ENCODE peak calls at places on chromosomes 6 and 20, in nine cellular contexts. One of them, this sample, is unnamed.

GRCh38 chr6:170175644-170176620 is 114.9 kb downstream of the DLL1 start:
- DNase-seq in H7: peak; percentile 72
- DNase-seq in NCI-H774: no peak
- DNase-seq in sciatic nerve: no peak
- DNase-seq in AG09319: no peak
- DNase-seq in CD4-positive, CD25-positive, alpha-beta regulatory T cell: no peak
- DNase-seq in T-helper 1 cell: no peak
- DNase-seq in CD8-positive, alpha-beta memory T cell: peak; percentile 46
- DNase-seq in fibroblast of villous mesenchyme: no peak
- DNase-seq in this sample: no peak

GRCh38 chr20:23702021-23702420 is 13.2 kb upstream of the CST4 start:
- DNase-seq in NCI-H774: no peak
- DNase-seq in H7: no peak
- DNase-seq in sciatic nerve: no peak
- DNase-seq in CD4-positive, CD25-positive, alpha-beta regulatory T cell: no peak
- DNase-seq in AG09319: no peak
- DNase-seq in fibroblast of villous mesenchyme: peak; percentile 33
- DNase-seq in T-helper 1 cell: no peak
- DNase-seq in CD8-positive, alpha-beta memory T cell: no peak
- DNase-seq in this sample: no peak

GRCh38 chr6:137738197-137738596 is 128.9 kb upstream of the TNFAIP3 start:
- DNase-seq in H7: no peak
- DNase-seq in T-helper 1 cell: no peak
- DNase-seq in NCI-H774: no peak
- DNase-seq in fibroblast of villous mesenchyme: peak; percentile 90
- DNase-seq in AG09319: no peak
- DNase-seq in CD4-positive, CD25-positive, alpha-beta regulatory T cell: no peak
- DNase-seq in CD8-positive, alpha-beta memory T cell: peak; percentile 51
- DNase-seq in sciatic nerve: no peak
- DNase-seq in this sample: no peak

GRCh38 chr20:57449398-57450354 is 58.5 kb downstream of the RBM38 start:
- DNase-seq in H7: no peak
- DNase-seq in CD8-positive, alpha-beta memory T cell: no peak
- DNase-seq in AG09319: no peak
- DNase-seq in NCI-H774: no peak
- DNase-seq in sciatic nerve: no peak
- DNase-seq in fibroblast of villous mesenchyme: no peak
- DNase-seq in T-helper 1 cell: no peak
- DNase-seq in CD4-positive, CD25-positive, alpha-beta regulatory T cell: no peak
- DNase-seq in this sample: no peak

GRCh38 chr20:37994512-37994911 is 38.7 kb downstream of the TTI1 start:
- DNase-seq in CD8-positive, alpha-beta memory T cell: no peak
- DNase-seq in CD4-positive, CD25-positive, alpha-beta regulatory T cell: no peak
- DNase-seq in H7: peak; percentile 51
- DNase-seq in fibroblast of villous mesenchyme: peak; percentile 57
- DNase-seq in AG09319: no peak
- DNase-seq in T-helper 1 cell: no peak
- DNase-seq in NCI-H774: no peak
- DNase-seq in sciatic nerve: no peak
- DNase-seq in this sample: peak; percentile 77

GRCh38 chr20:3360752-3361151 is 46.7 kb downstream of the DNAAF9 start:
- DNase-seq in CD8-positive, alpha-beta memory T cell: no peak
- DNase-seq in fibroblast of villous mesenchyme: no peak
- DNase-seq in CD4-positive, CD25-positive, alpha-beta regulatory T cell: no peak
- DNase-seq in AG09319: no peak
- DNase-seq in H7: no peak
- DNase-seq in NCI-H774: no peak
- DNase-seq in sciatic nerve: no peak
- DNase-seq in T-helper 1 cell: no peak
- DNase-seq in this sample: no peak

GRCh38 chr6:7154341-7155139 is 46.8 kb downstream of the RREB1 start:
- DNase-seq in H7: no peak
- DNase-seq in NCI-H774: no peak
- DNase-seq in sciatic nerve: no peak
- DNase-seq in fibroblast of villous mesenchyme: no peak
- DNase-seq in CD8-positive, alpha-beta memory T cell: no peak
- DNase-seq in T-helper 1 cell: no peak
- DNase-seq in CD4-positive, CD25-positive, alpha-beta regulatory T cell: no peak
- DNase-seq in AG09319: no peak
- DNase-seq in this sample: no peak

GRCh38 chr20:49989234-49990065 is 6.7 kb downstream of the SNAI1 start:
- DNase-seq in T-helper 1 cell: no peak
- DNase-seq in sciatic nerve: peak; percentile 80
- DNase-seq in NCI-H774: no peak
- DNase-seq in H7: peak; percentile 64
- DNase-seq in CD8-positive, alpha-beta memory T cell: no peak
- DNase-seq in fibroblast of villous mesenchyme: peak; percentile 87
- DNase-seq in AG09319: peak; percentile 83
- DNase-seq in CD4-positive, CD25-positive, alpha-beta regulatory T cell: no peak
- DNase-seq in this sample: no peak

GRCh38 chr6:363291-363690 is 28.3 kb upstream of the IRF4 start:
- DNase-seq in CD4-positive, CD25-positive, alpha-beta regulatory T cell: no peak
- DNase-seq in NCI-H774: no peak
- DNase-seq in T-helper 1 cell: no peak
- DNase-seq in sciatic nerve: no peak
- DNase-seq in fibroblast of villous mesenchyme: no peak
- DNase-seq in CD8-positive, alpha-beta memory T cell: no peak
- DNase-seq in H7: no peak
- DNase-seq in AG09319: no peak
- DNase-seq in this sample: no peak

GRCh38 chr20:3471397-3472021 is 691 bp downstream of the ATRN start:
- DNase-seq in NCI-H774: no peak
- DNase-seq in sciatic nerve: peak; percentile 66
- DNase-seq in CD8-positive, alpha-beta memory T cell: no peak
- DNase-seq in CD4-positive, CD25-positive, alpha-beta regulatory T cell: no peak
- DNase-seq in fibroblast of villous mesenchyme: no peak
- DNase-seq in T-helper 1 cell: no peak
- DNase-seq in AG09319: no peak
- DNase-seq in H7: peak; percentile 48
- DNase-seq in this sample: no peak

GRCh38 chr6:149032599-149033405 is 284.7 kb upstream of the TAB2 start:
- DNase-seq in T-helper 1 cell: no peak
- DNase-seq in NCI-H774: no peak
- DNase-seq in CD4-positive, CD25-positive, alpha-beta regulatory T cell: peak; percentile 18
- DNase-seq in fibroblast of villous mesenchyme: peak; percentile 60
- DNase-seq in CD8-positive, alpha-beta memory T cell: peak; percentile 53
- DNase-seq in AG09319: peak; percentile 68
- DNase-seq in H7: no peak
- DNase-seq in sciatic nerve: no peak
- DNase-seq in this sample: no peak

GRCh38 chr6:103183831-103184411 is 1675.8 kb downstream of the HACE1 start:
- DNase-seq in CD4-positive, CD25-positive, alpha-beta regulatory T cell: no peak
- DNase-seq in fibroblast of villous mesenchyme: no peak
- DNase-seq in AG09319: no peak
- DNase-seq in T-helper 1 cell: no peak
- DNase-seq in H7: peak; percentile 5
- DNase-seq in CD8-positive, alpha-beta memory T cell: no peak
- DNase-seq in NCI-H774: no peak
- DNase-seq in sciatic nerve: no peak
- DNase-seq in this sample: no peak

GRCh38 chr6:7431594-7432390 is 42.2 kb downstream of the RIOK1 start:
- DNase-seq in CD8-positive, alpha-beta memory T cell: no peak
- DNase-seq in T-helper 1 cell: no peak
- DNase-seq in fibroblast of villous mesenchyme: peak; percentile 40
- DNase-seq in NCI-H774: no peak
- DNase-seq in CD4-positive, CD25-positive, alpha-beta regulatory T cell: no peak
- DNase-seq in sciatic nerve: no peak
- DNase-seq in AG09319: no peak
- DNase-seq in H7: peak; percentile 83
- DNase-seq in this sample: no peak

GRCh38 chr6:37569999-37570776 is 70.5 kb upstream of the CCDC167 start:
- DNase-seq in T-helper 1 cell: no peak
- DNase-seq in AG09319: no peak
- DNase-seq in NCI-H774: no peak
- DNase-seq in CD4-positive, CD25-positive, alpha-beta regulatory T cell: no peak
- DNase-seq in sciatic nerve: no peak
- DNase-seq in fibroblast of villous mesenchyme: no peak
- DNase-seq in CD8-positive, alpha-beta memory T cell: no peak
- DNase-seq in H7: no peak
- DNase-seq in this sample: no peak

GRCh38 chr6:27472182-27472616 is 706 bp downstream of the ZNF184 start:
- DNase-seq in fibroblast of villous mesenchyme: peak; percentile 76
- DNase-seq in AG09319: no peak
- DNase-seq in CD8-positive, alpha-beta memory T cell: peak; percentile 84
- DNase-seq in NCI-H774: peak; percentile 63
- DNase-seq in T-helper 1 cell: peak; percentile 57
- DNase-seq in sciatic nerve: peak; percentile 71
- DNase-seq in CD4-positive, CD25-positive, alpha-beta regulatory T cell: peak; percentile 63
- DNase-seq in H7: peak; percentile 35
- DNase-seq in this sample: no peak

GRCh38 chr6:163327936-163328335 is 86.6 kb upstream of the QKI start:
- DNase-seq in CD4-positive, CD25-positive, alpha-beta regulatory T cell: no peak
- DNase-seq in H7: no peak
- DNase-seq in fibroblast of villous mesenchyme: peak; percentile 26
- DNase-seq in AG09319: no peak
- DNase-seq in CD8-positive, alpha-beta memory T cell: no peak
- DNase-seq in sciatic nerve: no peak
- DNase-seq in T-helper 1 cell: no peak
- DNase-seq in NCI-H774: no peak
- DNase-seq in this sample: no peak

GRCh38 chr6:127436578-127437110 is 22.5 kb downstream of the KIAA0408 start:
- DNase-seq in CD8-positive, alpha-beta memory T cell: no peak
- DNase-seq in H7: no peak
- DNase-seq in CD4-positive, CD25-positive, alpha-beta regulatory T cell: no peak
- DNase-seq in NCI-H774: no peak
- DNase-seq in T-helper 1 cell: no peak
- DNase-seq in sciatic nerve: no peak
- DNase-seq in AG09319: no peak
- DNase-seq in fibroblast of villous mesenchyme: no peak
- DNase-seq in this sample: no peak

GRCh38 chr6:140660295-140660694 is 1285.8 kb upstream of the CITED2 start:
- DNase-seq in H7: no peak
- DNase-seq in NCI-H774: no peak
- DNase-seq in fibroblast of villous mesenchyme: peak; percentile 33
- DNase-seq in CD4-positive, CD25-positive, alpha-beta regulatory T cell: no peak
- DNase-seq in AG09319: no peak
- DNase-seq in CD8-positive, alpha-beta memory T cell: no peak
- DNase-seq in sciatic nerve: no peak
- DNase-seq in T-helper 1 cell: no peak
- DNase-seq in this sample: no peak

GRCh38 chr6:100382031-100382430 is 82.7 kb downstream of the SIM1 start:
- DNase-seq in fibroblast of villous mesenchyme: no peak
- DNase-seq in AG09319: no peak
- DNase-seq in T-helper 1 cell: no peak
- DNase-seq in CD4-positive, CD25-positive, alpha-beta regulatory T cell: no peak
- DNase-seq in sciatic nerve: no peak
- DNase-seq in H7: no peak
- DNase-seq in NCI-H774: no peak
- DNase-seq in CD8-positive, alpha-beta memory T cell: no peak
- DNase-seq in this sample: no peak

GRCh38 chr6:163834226-163834970 is 419.9 kb downstream of the QKI start:
- DNase-seq in NCI-H774: no peak
- DNase-seq in CD4-positive, CD25-positive, alpha-beta regulatory T cell: no peak
- DNase-seq in AG09319: no peak
- DNase-seq in fibroblast of villous mesenchyme: no peak
- DNase-seq in CD8-positive, alpha-beta memory T cell: no peak
- DNase-seq in sciatic nerve: no peak
- DNase-seq in T-helper 1 cell: no peak
- DNase-seq in H7: peak; percentile 58
- DNase-seq in this sample: no peak

GRCh38 chr20:63967330-63968135 is 2.2 kb downstream of the ZNF512B start:
- DNase-seq in sciatic nerve: peak; percentile 56
- DNase-seq in CD4-positive, CD25-positive, alpha-beta regulatory T cell: no peak
- DNase-seq in H7: no peak
- DNase-seq in NCI-H774: no peak
- DNase-seq in T-helper 1 cell: no peak
- DNase-seq in AG09319: no peak
- DNase-seq in fibroblast of villous mesenchyme: no peak
- DNase-seq in CD8-positive, alpha-beta memory T cell: peak; percentile 39
- DNase-seq in this sample: no peak

GRCh38 chr20:20567712-20568111 is 144.7 kb downstream of the RALGAPA2 start:
- DNase-seq in NCI-H774: no peak
- DNase-seq in CD4-positive, CD25-positive, alpha-beta regulatory T cell: no peak
- DNase-seq in fibroblast of villous mesenchyme: no peak
- DNase-seq in AG09319: no peak
- DNase-seq in sciatic nerve: no peak
- DNase-seq in T-helper 1 cell: no peak
- DNase-seq in CD8-positive, alpha-beta memory T cell: no peak
- DNase-seq in H7: no peak
- DNase-seq in this sample: no peak

GRCh38 chr6:123380257-123380656 is 256.5 kb downstream of the TRDN start:
- DNase-seq in CD4-positive, CD25-positive, alpha-beta regulatory T cell: no peak
- DNase-seq in fibroblast of villous mesenchyme: peak; percentile 1
- DNase-seq in NCI-H774: peak; percentile 91
- DNase-seq in CD8-positive, alpha-beta memory T cell: no peak
- DNase-seq in H7: peak; percentile 4
- DNase-seq in T-helper 1 cell: no peak
- DNase-seq in sciatic nerve: no peak
- DNase-seq in AG09319: no peak
- DNase-seq in this sample: no peak

GRCh38 chr6:98808522-98809210 is 25.7 kb upstream of the POU3F2 start:
- DNase-seq in T-helper 1 cell: no peak
- DNase-seq in sciatic nerve: no peak
- DNase-seq in NCI-H774: no peak
- DNase-seq in AG09319: no peak
- DNase-seq in CD8-positive, alpha-beta memory T cell: no peak
- DNase-seq in CD4-positive, CD25-positive, alpha-beta regulatory T cell: no peak
- DNase-seq in H7: no peak
- DNase-seq in fibroblast of villous mesenchyme: no peak
- DNase-seq in this sample: no peak

GRCh38 chr20:44034965-44035635 is 120.4 kb downstream of the TOX2 start:
- DNase-seq in AG09319: no peak
- DNase-seq in H7: no peak
- DNase-seq in CD8-positive, alpha-beta memory T cell: no peak
- DNase-seq in CD4-positive, CD25-positive, alpha-beta regulatory T cell: no peak
- DNase-seq in NCI-H774: no peak
- DNase-seq in sciatic nerve: peak; percentile 15
- DNase-seq in T-helper 1 cell: no peak
- DNase-seq in fibroblast of villous mesenchyme: no peak
- DNase-seq in this sample: no peak

GRCh38 chr20:7859371-7859802 is 80.9 kb downstream of the HAO1 start:
- DNase-seq in NCI-H774: peak; percentile 59
- DNase-seq in T-helper 1 cell: no peak
- DNase-seq in sciatic nerve: no peak
- DNase-seq in H7: peak; percentile 16
- DNase-seq in CD4-positive, CD25-positive, alpha-beta regulatory T cell: no peak
- DNase-seq in fibroblast of villous mesenchyme: peak; percentile 77
- DNase-seq in CD8-positive, alpha-beta memory T cell: no peak
- DNase-seq in AG09319: no peak
- DNase-seq in this sample: no peak

GRCh38 chr20:35060168-35060567 is 32.4 kb downstream of the TRPC4AP start:
- DNase-seq in sciatic nerve: no peak
- DNase-seq in T-helper 1 cell: no peak
- DNase-seq in fibroblast of villous mesenchyme: no peak
- DNase-seq in NCI-H774: no peak
- DNase-seq in AG09319: no peak
- DNase-seq in CD4-positive, CD25-positive, alpha-beta regulatory T cell: no peak
- DNase-seq in CD8-positive, alpha-beta memory T cell: no peak
- DNase-seq in H7: no peak
- DNase-seq in this sample: no peak

GRCh38 chr6:90083891-90084290 is 189.6 kb downstream of the GJA10 start:
- DNase-seq in H7: no peak
- DNase-seq in NCI-H774: no peak
- DNase-seq in CD8-positive, alpha-beta memory T cell: peak; percentile 57
- DNase-seq in CD4-positive, CD25-positive, alpha-beta regulatory T cell: no peak
- DNase-seq in sciatic nerve: no peak
- DNase-seq in T-helper 1 cell: no peak
- DNase-seq in fibroblast of villous mesenchyme: no peak
- DNase-seq in AG09319: no peak
- DNase-seq in this sample: no peak

GRCh38 chr20:46520976-46521579 is 7.7 kb upstream of the ZNF334 start:
- DNase-seq in T-helper 1 cell: no peak
- DNase-seq in sciatic nerve: peak; percentile 66
- DNase-seq in AG09319: peak; percentile 15
- DNase-seq in NCI-H774: peak; percentile 47
- DNase-seq in CD8-positive, alpha-beta memory T cell: peak; percentile 64
- DNase-seq in fibroblast of villous mesenchyme: peak; percentile 48
- DNase-seq in CD4-positive, CD25-positive, alpha-beta regulatory T cell: no peak
- DNase-seq in H7: peak; percentile 70
- DNase-seq in this sample: no peak

GRCh38 chr6:44223471-44224153 is at the start of gene SLC29A1:
- DNase-seq in fibroblast of villous mesenchyme: peak; percentile 49
- DNase-seq in sciatic nerve: peak; percentile 89
- DNase-seq in CD4-positive, CD25-positive, alpha-beta regulatory T cell: peak; percentile 79
- DNase-seq in T-helper 1 cell: peak; percentile 75
- DNase-seq in H7: peak; percentile 98
- DNase-seq in NCI-H774: peak; percentile 58
- DNase-seq in CD8-positive, alpha-beta memory T cell: peak; percentile 88
- DNase-seq in AG09319: no peak
- DNase-seq in this sample: peak; percentile 91

GRCh38 chr20:48986899-48987298 is 59.2 kb upstream of the CSE1L start:
- DNase-seq in sciatic nerve: no peak
- DNase-seq in T-helper 1 cell: no peak
- DNase-seq in NCI-H774: peak; percentile 41
- DNase-seq in CD8-positive, alpha-beta memory T cell: no peak
- DNase-seq in CD4-positive, CD25-positive, alpha-beta regulatory T cell: no peak
- DNase-seq in H7: no peak
- DNase-seq in AG09319: no peak
- DNase-seq in fibroblast of villous mesenchyme: no peak
- DNase-seq in this sample: no peak

This sample was measured in upper lobe of right lung.